ENCODE peak calls at places on chromosomes 1 and 21, in nine cellular contexts. One of them, this sample, is unnamed.

GRCh38 chr1:200041337-200042118 is 14.0 kb downstream of the NR5A2 start:
- DNase-seq in stimulated activated CD8-positive, alpha-beta memory T cell treated with anti-CD3 and anti-CD28 coated beads, Interleukin-2, amount 100 ng/mL, for 48 hours: no peak
- DNase-seq in ovary: no peak
- DNase-seq in left colon: no peak
- DNase-seq in cardiac fibroblast: no peak
- DNase-seq in effector memory CD4-positive, alpha-beta T cell: no peak
- DNase-seq in anterior cingulate cortex: no peak
- DNase-seq in activated naive CD8-positive, alpha-beta T cell treated with anti-CD3 and anti-CD28 coated beads, Interleukin-2, amount 50 U/mL, for 24 hours: no peak
- DNase-seq in lower lobe of right lung: no peak
- DNase-seq in this sample: no peak

GRCh38 chr21:21196848-21197247 is 198.6 kb downstream of the NCAM2 start:
- DNase-seq in effector memory CD4-positive, alpha-beta T cell: no peak
- DNase-seq in lower lobe of right lung: no peak
- DNase-seq in left colon: no peak
- DNase-seq in ovary: no peak
- DNase-seq in activated naive CD8-positive, alpha-beta T cell treated with anti-CD3 and anti-CD28 coated beads, Interleukin-2, amount 50 U/mL, for 24 hours: no peak
- DNase-seq in stimulated activated CD8-positive, alpha-beta memory T cell treated with anti-CD3 and anti-CD28 coated beads, Interleukin-2, amount 100 ng/mL, for 48 hours: no peak
- DNase-seq in cardiac fibroblast: no peak
- DNase-seq in anterior cingulate cortex: no peak
- DNase-seq in this sample: no peak

GRCh38 chr1:36304970-36305914 is 926 bp upstream of the SH3D21 start:
- DNase-seq in left colon: no peak
- DNase-seq in cardiac fibroblast: no peak
- DNase-seq in ovary: no peak
- DNase-seq in anterior cingulate cortex: no peak
- DNase-seq in activated naive CD8-positive, alpha-beta T cell treated with anti-CD3 and anti-CD28 coated beads, Interleukin-2, amount 50 U/mL, for 24 hours: peak
- DNase-seq in effector memory CD4-positive, alpha-beta T cell: no peak
- DNase-seq in stimulated activated CD8-positive, alpha-beta memory T cell treated with anti-CD3 and anti-CD28 coated beads, Interleukin-2, amount 100 ng/mL, for 48 hours: no peak
- DNase-seq in lower lobe of right lung: no peak
- DNase-seq in this sample: no peak

GRCh38 chr1:229474491-229474890 is 33.6 kb downstream of the NUP133 start:
- DNase-seq in anterior cingulate cortex: no peak
- DNase-seq in activated naive CD8-positive, alpha-beta T cell treated with anti-CD3 and anti-CD28 coated beads, Interleukin-2, amount 50 U/mL, for 24 hours: no peak
- DNase-seq in stimulated activated CD8-positive, alpha-beta memory T cell treated with anti-CD3 and anti-CD28 coated beads, Interleukin-2, amount 100 ng/mL, for 48 hours: no peak
- DNase-seq in cardiac fibroblast: no peak
- DNase-seq in lower lobe of right lung: no peak
- DNase-seq in effector memory CD4-positive, alpha-beta T cell: no peak
- DNase-seq in ovary: no peak
- DNase-seq in left colon: no peak
- DNase-seq in this sample: no peak

GRCh38 chr1:213303286-213303685 is 252.2 kb downstream of the RPS6KC1 start:
- DNase-seq in activated naive CD8-positive, alpha-beta T cell treated with anti-CD3 and anti-CD28 coated beads, Interleukin-2, amount 50 U/mL, for 24 hours: no peak
- DNase-seq in cardiac fibroblast: no peak
- DNase-seq in ovary: no peak
- DNase-seq in left colon: no peak
- DNase-seq in anterior cingulate cortex: no peak
- DNase-seq in stimulated activated CD8-positive, alpha-beta memory T cell treated with anti-CD3 and anti-CD28 coated beads, Interleukin-2, amount 100 ng/mL, for 48 hours: no peak
- DNase-seq in effector memory CD4-positive, alpha-beta T cell: no peak
- DNase-seq in lower lobe of right lung: no peak
- DNase-seq in this sample: no peak

GRCh38 chr1:9084883-9085282 is 15.4 kb upstream of the SLC2A5 start:
- DNase-seq in cardiac fibroblast: no peak
- DNase-seq in effector memory CD4-positive, alpha-beta T cell: no peak
- DNase-seq in anterior cingulate cortex: no peak
- DNase-seq in ovary: no peak
- DNase-seq in left colon: peak
- DNase-seq in lower lobe of right lung: no peak
- DNase-seq in stimulated activated CD8-positive, alpha-beta memory T cell treated with anti-CD3 and anti-CD28 coated beads, Interleukin-2, amount 100 ng/mL, for 48 hours: no peak
- DNase-seq in activated naive CD8-positive, alpha-beta T cell treated with anti-CD3 and anti-CD28 coated beads, Interleukin-2, amount 50 U/mL, for 24 hours: no peak
- DNase-seq in this sample: no peak

GRCh38 chr21:46199436-46200373 is 15.4 kb upstream of the SPATC1L start:
- DNase-seq in anterior cingulate cortex: no peak
- DNase-seq in lower lobe of right lung: peak
- DNase-seq in cardiac fibroblast: no peak
- DNase-seq in left colon: no peak
- DNase-seq in effector memory CD4-positive, alpha-beta T cell: no peak
- DNase-seq in stimulated activated CD8-positive, alpha-beta memory T cell treated with anti-CD3 and anti-CD28 coated beads, Interleukin-2, amount 100 ng/mL, for 48 hours: no peak
- DNase-seq in activated naive CD8-positive, alpha-beta T cell treated with anti-CD3 and anti-CD28 coated beads, Interleukin-2, amount 50 U/mL, for 24 hours: no peak
- DNase-seq in ovary: peak
- DNase-seq in this sample: no peak

GRCh38 chr1:97017895-97018294 is 296.3 kb downstream of the PTBP2 start:
- DNase-seq in lower lobe of right lung: no peak
- DNase-seq in left colon: no peak
- DNase-seq in cardiac fibroblast: no peak
- DNase-seq in anterior cingulate cortex: no peak
- DNase-seq in stimulated activated CD8-positive, alpha-beta memory T cell treated with anti-CD3 and anti-CD28 coated beads, Interleukin-2, amount 100 ng/mL, for 48 hours: no peak
- DNase-seq in ovary: no peak
- DNase-seq in activated naive CD8-positive, alpha-beta T cell treated with anti-CD3 and anti-CD28 coated beads, Interleukin-2, amount 50 U/mL, for 24 hours: no peak
- DNase-seq in effector memory CD4-positive, alpha-beta T cell: no peak
- DNase-seq in this sample: no peak

This sample was measured in psoas muscle.